ENCODE peak calls at places on chromosomes 5 and 9, in eight cellular contexts. X, W, T, V, E, D, S and N are unnamed samples.

GRCh38 chr9:84542554-84542953 is 127.0 kb upstream of the NTRK2 start:
- DNase-seq in W (no peak), E (no peak), D (no peak), S (no peak), T (no peak), X (no peak), V (no peak), N (no peak)

GRCh38 chr9:78064075-78064474 is 32.5 kb upstream of the GNAQ start:
- DNase-seq in V (no peak), T (no peak), D (no peak), X (peak), S (no peak), E (no peak), W (no peak), N (no peak)

GRCh38 chr5:160467555-160468418 is 46.1 kb downstream of the PTTG1 start:
- DNase-seq in E (no peak), W (no peak), T (no peak), S (peak), X (peak), V (no peak), D (no peak), N (peak)

GRCh38 chr5:68802430-68802829 is 291.4 kb upstream of the SLC30A5 start:
- DNase-seq in D (no peak), T (no peak), S (no peak), V (no peak), W (no peak), X (no peak), E (no peak), N (no peak)

GRCh38 chr9:89361031-89361430 is 42.7 kb downstream of the SECISBP2 start:
- DNase-seq in X (no peak), V (peak), T (no peak), D (no peak), E (no peak), W (no peak), S (no peak), N (no peak)

GRCh38 chr5:10825897-10826644 is 65.0 kb upstream of the DAP start:
- DNase-seq in V (no peak), X (no peak), S (no peak), W (no peak), E (no peak), T (no peak), D (no peak), N (no peak)

GRCh38 chr9:95434116-95435073 is 82.4 kb downstream of the PTCH1 start:
- DNase-seq in E (peak), S (no peak), X (no peak), V (no peak), D (no peak), W (no peak), T (no peak), N (peak)

GRCh38 chr9:79542735-79543504 is 28.8 kb upstream of the TLE4 start:
- DNase-seq in D (no peak), S (no peak), V (no peak), X (no peak), W (no peak), T (no peak), E (no peak), N (no peak)

GRCh38 chr5:93570294-93571110 is 10.5 kb downstream of the NR2F1-AS1 start:
- DNase-seq in E (no peak), W (no peak), S (no peak), X (no peak), D (no peak), T (no peak), V (no peak), N (no peak)

GRCh38 chr9:79129865-79130480 is 441.8 kb upstream of the TLE4 start:
- DNase-seq in V (peak), S (no peak), D (peak), E (peak), X (peak), T (no peak), W (peak), N (peak)

GRCh38 chr5:149820536-149821503 is 90.7 kb downstream of the PPARGC1B start:
- DNase-seq in W (no peak), X (no peak), E (no peak), D (no peak), V (no peak), T (no peak), S (no peak), N (peak)

GRCh38 chr5:61569353-61569752 is 237.3 kb downstream of the ZSWIM6 start:
- DNase-seq in T (no peak), V (no peak), W (no peak), X (no peak), D (no peak), E (no peak), S (no peak), N (no peak)

GRCh38 chr5:175718401-175719108 is 60.7 kb downstream of the HRH2 start:
- DNase-seq in V (peak), T (peak), X (no peak), E (peak), D (no peak), W (peak), S (peak), N (peak)

GRCh38 chr5:14463629-14464028 is 118.0 kb upstream of the OTULINL start:
- DNase-seq in W (peak), E (peak), X (no peak), T (no peak), S (no peak), D (no peak), V (peak), N (peak)

GRCh38 chr5:33423018-33423630 is 17.6 kb upstream of the TARS1 start:
- DNase-seq in D (no peak), E (peak), S (no peak), V (peak), T (no peak), X (no peak), W (peak), N (peak)

GRCh38 chr5:10734050-10734709 is 26.9 kb downstream of the DAP start:
- DNase-seq in D (no peak), T (no peak), S (no peak), E (no peak), V (no peak), X (no peak), W (no peak), N (no peak)

GRCh38 chr5:1703352-1704050 is 96.1 kb downstream of the MRPL36 start:
- DNase-seq in D (no peak), T (no peak), W (no peak), S (no peak), X (no peak), V (no peak), E (no peak), N (no peak)

GRCh38 chr5:179668404-179668803 is 12.4 kb downstream of the CBY3 start:
- DNase-seq in X (peak), V (peak), S (no peak), D (no peak), W (peak), T (peak), E (no peak), N (peak)

GRCh38 chr9:7894231-7894630 is 94.7 kb upstream of the DMAC1 start:
- DNase-seq in D (no peak), V (no peak), T (no peak), W (no peak), X (no peak), S (no peak), E (no peak), N (no peak)

GRCh38 chr5:14745753-14746152 is 81.2 kb downstream of the OTULIN start:
- DNase-seq in E (no peak), X (no peak), V (no peak), W (no peak), S (no peak), T (no peak), D (no peak), N (no peak)

GRCh38 chr5:165616550-165617430 is 2111.4 kb downstream of the MAT2B start:
- DNase-seq in V (no peak), W (no peak), E (peak), D (no peak), T (no peak), X (no peak), S (no peak), N (peak)

GRCh38 chr9:20884985-20885593 is 146.4 kb downstream of the HACD4 start:
- DNase-seq in E (peak), D (no peak), T (peak), W (peak), V (peak), S (peak), X (peak), N (peak)

GRCh38 chr9:28289732-28290131 is 716.5 kb upstream of the C9orf72 start:
- DNase-seq in S (no peak), T (peak), X (no peak), E (no peak), W (no peak), V (no peak), D (no peak), N (no peak)

GRCh38 chr5:133790898-133791297 is 177.5 kb downstream of the C5orf15 start:
- DNase-seq in X (no peak), W (no peak), S (no peak), E (no peak), D (no peak), T (no peak), V (no peak), N (no peak)

GRCh38 chr9:27154923-27155322 is 45.9 kb downstream of the TEK start:
- DNase-seq in V (no peak), X (no peak), T (no peak), W (no peak), S (no peak), E (peak), D (no peak), N (peak)

GRCh38 chr5:177448244-177448950 is 1.8 kb downstream of the PRR7 start:
- DNase-seq in W (no peak), E (no peak), V (peak), X (no peak), S (no peak), D (no peak), T (no peak), N (no peak)

GRCh38 chr9:3810231-3810630 is 284.4 kb upstream of the RFX3 start:
- DNase-seq in W (no peak), T (no peak), D (no peak), S (no peak), V (no peak), E (no peak), X (no peak), N (no peak)

GRCh38 chr5:72920690-72921089 is 35.2 kb upstream of the FCHO2 start:
- DNase-seq in D (no peak), X (no peak), S (no peak), E (peak), W (peak), T (no peak), V (peak), N (peak)

GRCh38 chr9:115333671-115334070 is 215.7 kb upstream of the TNC start:
- DNase-seq in X (no peak), T (no peak), D (no peak), E (peak), W (no peak), V (no peak), S (no peak), N (peak)

GRCh38 chr5:146993876-146994530 is 115.4 kb upstream of the PPP2R2B start:
- DNase-seq in T (no peak), D (no peak), S (no peak), W (no peak), X (peak), E (no peak), V (no peak), N (peak)

GRCh38 chr9:76490249-76490990 is 31.4 kb downstream of the GCNT1 start:
- DNase-seq in W (no peak), D (no peak), E (no peak), X (no peak), V (no peak), S (no peak), T (no peak), N (peak)

GRCh38 chr5:14039576-14039975 is 95.1 kb upstream of the DNAH5 start:
- DNase-seq in T (no peak), V (no peak), W (no peak), X (no peak), S (no peak), D (no peak), E (peak), N (peak)

GRCh38 chr9:5449521-5450359 is 602 bp upstream of the CD274 start:
- DNase-seq in V (no peak), S (no peak), D (no peak), X (no peak), T (no peak), E (peak), W (no peak), N (peak)

GRCh38 chr9:87270241-87271234 is 227.1 kb upstream of the DAPK1 start:
- DNase-seq in T (no peak), D (no peak), X (no peak), V (no peak), S (no peak), E (no peak), W (no peak), N (no peak)

GRCh38 chr5:98041661-98042060 is 731.8 kb upstream of the RGMB start:
- DNase-seq in W (no peak), D (no peak), V (no peak), T (no peak), X (no peak), E (no peak), S (no peak), N (no peak)

GRCh38 chr9:75064307-75065025 is 23.5 kb downstream of the NMRK1 start:
- DNase-seq in X (no peak), E (peak), V (no peak), D (no peak), W (no peak), S (no peak), T (no peak), N (peak)

GRCh38 chr5:68730220-68731010 is 363.4 kb upstream of the SLC30A5 start:
- DNase-seq in X (peak), E (peak), D (no peak), W (peak), S (no peak), V (no peak), T (no peak), N (peak)

GRCh38 chr9:127118597-127119318 is 3.7 kb downstream of the ANGPTL2 start:
- DNase-seq in S (no peak), T (no peak), X (no peak), E (no peak), V (no peak), D (no peak), W (no peak), N (no peak)

GRCh38 chr5:148912714-148913398 is 86.4 kb downstream of the ADRB2 start:
- DNase-seq in S (no peak), E (peak), X (no peak), V (peak), W (no peak), D (no peak), T (peak), N (peak)

GRCh38 chr5:172284275-172284971 is 859 bp upstream of the UBTD2 start:
- DNase-seq in D (peak), W (no peak), E (peak), V (no peak), T (no peak), S (no peak), X (no peak), N (no peak)